ENCODE peak calls at places on chromosome 3, in five cellular contexts. B is right atrium auricular region, S is PC-3, M is IMR-90, U is lower lobe of right lung. N is an unnamed sample.

GRCh38 chr3:143608966-143609365 is 239.3 kb downstream of the SLC9A9 start:
- DNase-seq in B (no peak), S (no peak), M (peak; percentile 29), U (no peak), N (no peak)

GRCh38 chr3:100556656-100557310 is 52.6 kb upstream of the ADGRG7 start:
- DNase-seq in B (no peak), S (peak; percentile 87), M (peak; percentile 74), U (no peak), N (no peak)

GRCh38 chr3:50273689-50274065 is 4.7 kb downstream of the SEMA3B start:
- DNase-seq in B (no peak), S (no peak), M (no peak), U (no peak), N (no peak)

GRCh38 chr3:128210711-128211110 is 57.4 kb downstream of the EEFSEC start:
- DNase-seq in B (no peak), S (no peak), M (no peak), U (no peak), N (no peak)

GRCh38 chr3:177746259-177747021 is 549.2 kb upstream of the TBL1XR1 start:
- DNase-seq in B (no peak), S (no peak), M (peak; percentile 83), U (no peak), N (no peak)

GRCh38 chr3:29649815-29650547 is 369.1 kb downstream of the RBMS3 start:
- DNase-seq in B (no peak), S (peak; percentile 59), M (peak; percentile 75), U (peak; percentile 49), N (peak; percentile 24)

GRCh38 chr3:30112904-30113484 is 493.4 kb upstream of the TGFBR2 start:
- DNase-seq in B (no peak), S (peak; percentile 85), M (peak; percentile 59), U (no peak), N (no peak)

GRCh38 chr3:5162102-5162501 is 25.4 kb upstream of the EDEM1 start:
- DNase-seq in B (no peak), S (peak; percentile 49), M (peak; percentile 79), U (no peak), N (no peak)

GRCh38 chr3:194315088-194315964 is 35.8 kb downstream of the CPN2 start:
- DNase-seq in B (peak; percentile 94), S (peak; percentile 89), M (peak; percentile 63), U (peak; percentile 88), N (peak; percentile 86)

GRCh38 chr3:67090472-67090871 is 92.4 kb downstream of the KBTBD8 start:
- DNase-seq in B (no peak), S (peak; percentile 8), M (peak; percentile 82), U (no peak), N (no peak)

GRCh38 chr3:62755285-62755684 is 119.9 kb downstream of the CADPS start:
- DNase-seq in B (no peak), S (peak; percentile 16), M (no peak), U (no peak), N (no peak)

GRCh38 chr3:146589899-146590508 is 15.1 kb downstream of the PLSCR5 start:
- DNase-seq in B (no peak), S (peak; percentile 73), M (peak; percentile 52), U (no peak), N (no peak)

DNA sequence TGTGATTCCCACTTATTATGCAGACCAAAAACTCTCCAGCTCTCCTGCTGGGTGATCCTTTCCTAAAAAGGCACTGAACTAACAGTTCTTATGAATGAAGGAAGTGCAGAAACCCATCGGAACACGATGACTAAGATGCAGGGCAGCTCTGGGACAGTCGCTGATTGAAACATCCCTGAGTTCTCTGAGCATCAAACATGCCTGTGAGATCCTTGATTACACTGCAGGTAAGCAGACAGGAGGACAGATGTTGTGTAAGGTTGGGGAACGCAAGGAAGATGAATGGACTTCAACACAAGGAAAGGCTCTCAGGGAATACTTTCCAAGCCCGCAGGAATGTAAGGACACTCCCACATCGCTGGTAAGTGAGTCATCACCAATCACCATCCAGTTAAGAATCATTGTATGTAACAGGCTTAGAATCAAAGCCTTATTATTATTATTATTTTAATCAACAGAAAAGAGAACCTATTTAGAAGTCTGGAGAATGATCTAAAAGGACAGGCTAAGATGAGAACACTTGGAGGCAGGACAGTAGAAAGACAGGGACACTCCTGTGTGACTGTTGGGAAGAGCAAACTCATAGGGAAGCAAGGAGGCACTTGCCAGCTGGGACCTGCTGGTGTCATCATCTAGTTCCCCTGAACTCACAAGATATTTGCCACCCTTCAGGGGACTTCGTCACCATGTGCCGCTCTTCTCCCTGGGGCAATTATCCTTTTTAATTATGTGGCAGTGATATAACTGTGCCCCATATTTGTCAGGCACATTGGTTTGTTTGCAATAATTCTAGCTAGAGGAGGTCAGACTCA is 26.0 kb downstream of the TMEM158 start:
- DNase-seq in B (no peak), S (peak; percentile 96), M (peak; percentile 92), U (no peak), N (no peak)
- H3K4me3 ChIP-seq in B (no peak overlapping the region), S (peak overlapping the region; percentile 8), M (no peak overlapping the region), U (no peak overlapping the region), N (no peak overlapping the region)

GRCh38 chr3:171867976-171868375 is 24.8 kb downstream of the TMEM212 start:
- DNase-seq in B (no peak), S (peak; percentile 6), M (no peak), U (no peak), N (no peak)
- TF ChIP-seq CTCF in B (peak; percentile 43), S (peak; percentile 69), M (peak; percentile 17), U (peak; percentile 28), N (peak; percentile 30)

GRCh38 chr3:27758083-27758482 is 36.0 kb upstream of the EOMES start:
- DNase-seq in B (no peak), S (peak; percentile 88), M (peak; percentile 71), U (no peak), N (no peak)
- H3K27ac ChIP-seq in B (no peak overlapping the region), S (no peak overlapping the region), M (no peak overlapping the region), U (no peak overlapping the region), N (no peak overlapping the region)

GRCh38 chr3:54104084-54104483 is 18.3 kb upstream of the CACNA2D3 start:
- DNase-seq in B (no peak), S (no peak), M (no peak), U (no peak), N (no peak)
- H3K4me3 ChIP-seq in B (no peak overlapping the region), S (no peak overlapping the region), M (no peak overlapping the region), U (no peak overlapping the region), N (no peak overlapping the region)

GRCh38 chr3:14646589-14647413 is 4.8 kb upstream of the CCDC174 start:
- DNase-seq in B (no peak), S (no peak), M (no peak), U (no peak), N (no peak)
- TF ChIP-seq CTCF in B (no peak), S (no peak), M (no peak), U (no peak), N (no peak)

GRCh38 chr3:98765721-98766120 is 2.6 kb downstream of the ST3GAL6 start:
- DNase-seq in B (no peak), S (no peak), M (no peak), U (no peak), N (no peak)
- H3K27ac ChIP-seq in B (peak overlapping the region; percentile 67), S (no peak overlapping the region), M (no peak overlapping the region), U (no peak overlapping the region), N (peak overlapping the region; percentile 76)

DNA sequence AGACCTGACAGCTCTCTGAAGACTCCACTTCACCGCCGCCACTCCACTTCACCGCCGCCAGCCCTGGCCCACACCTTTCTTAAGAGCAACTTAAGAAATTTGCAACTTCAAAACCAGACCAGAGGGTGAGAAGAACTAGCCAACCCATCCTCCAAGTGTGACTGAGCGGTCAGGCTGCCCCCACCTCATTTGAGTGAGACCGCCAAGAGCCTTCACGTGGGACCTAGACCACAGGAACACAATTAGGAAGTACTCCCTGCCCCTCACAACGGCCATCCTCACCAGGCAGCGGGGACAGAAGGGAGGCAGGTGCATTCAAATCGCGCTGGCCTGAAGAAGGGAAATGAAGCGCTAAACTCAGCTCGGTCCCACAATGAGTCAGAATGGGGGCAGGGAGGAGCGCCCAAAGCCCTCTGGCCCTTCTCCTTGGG is 156.8 kb upstream of the BCL6 start:
- DNase-seq in B (no peak), S (no peak), M (no peak), U (peak; percentile 49), N (no peak)
- H3K4me3 ChIP-seq in B (no peak overlapping the region), S (no peak overlapping the region), M (no peak overlapping the region), U (no peak overlapping the region), N (no peak overlapping the region)

DNA sequence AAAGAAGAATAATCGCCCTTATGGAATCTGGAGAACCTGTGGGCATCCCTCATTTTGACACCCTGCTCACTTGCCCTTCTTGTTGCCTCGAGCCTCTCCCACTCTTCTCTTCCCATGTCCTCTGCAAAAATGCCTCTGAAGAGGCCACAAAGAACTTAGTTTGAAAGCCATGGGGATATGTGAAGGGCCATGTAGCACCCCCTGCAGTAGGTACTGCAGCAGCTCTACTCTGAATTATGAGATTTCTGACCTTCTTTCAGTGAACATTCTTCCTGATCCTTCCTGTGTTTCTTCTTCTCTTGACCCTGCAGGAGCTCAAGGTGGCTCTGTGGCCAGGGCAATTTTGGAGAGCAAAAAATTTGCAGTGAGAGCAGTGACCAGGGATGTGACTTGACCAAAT is 30.4 kb upstream of the TRA2B start:
- DNase-seq in B (no peak), S (no peak), M (no peak), U (no peak), N (no peak)
- TF ChIP-seq CTCF in B (no peak), S (peak; percentile 33), M (peak; percentile 3), U (no peak), N (no peak)

DNA sequence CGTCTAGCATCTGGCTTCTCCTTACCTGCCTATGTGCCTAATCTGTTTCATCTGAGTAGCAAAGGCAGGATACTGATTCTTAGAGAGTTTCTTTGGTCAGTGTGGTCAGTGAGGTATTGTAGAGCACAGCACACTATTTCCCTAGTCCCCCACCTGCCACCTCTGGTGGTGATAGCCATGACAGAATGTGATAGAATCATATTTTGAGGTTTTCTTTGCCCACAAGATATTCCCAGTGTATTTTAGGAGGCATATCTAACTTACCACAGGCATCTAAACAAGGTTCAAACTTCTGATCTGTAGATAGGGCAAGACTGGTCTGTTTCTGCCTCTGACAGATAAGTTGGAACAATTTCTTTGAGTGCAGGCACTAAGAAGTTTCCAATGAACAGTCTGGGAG is 188.0 kb downstream of the SOX2 start:
- DNase-seq in B (no peak), S (peak; percentile 34), M (no peak), U (no peak), N (no peak)
- H3K27ac ChIP-seq in B (no peak overlapping the region), S (no peak overlapping the region), M (no peak overlapping the region), U (no peak overlapping the region), N (no peak overlapping the region)